ENCODE peak calls at places on chromosome 7, in six cellular contexts. One of them, this sample, is unnamed.

GRCh38 chr7:132836746-132837145 is 245.1 kb downstream of the CHCHD3 start:
- DNase-seq in AG10803: peak; percentile 25
- DNase-seq in endothelial cell: no peak
- DNase-seq in fibroblast of lung: peak; percentile 20
- DNase-seq in astrocyte of the cerebellum: no peak
- DNase-seq in osteoblast: peak; percentile 22
- DNase-seq in this sample: no peak

GRCh38 chr7:23277359-23277989 is 21.7 kb upstream of the MALSU1 start:
- DNase-seq in AG10803: peak; percentile 65
- DNase-seq in endothelial cell: peak; percentile 64
- DNase-seq in fibroblast of lung: peak; percentile 80
- DNase-seq in astrocyte of the cerebellum: peak; percentile 59
- DNase-seq in osteoblast: peak; percentile 80
- DNase-seq in this sample: peak; percentile 31

GRCh38 chr7:27165089-27165654 is at the start of gene HOXA9:
- DNase-seq in AG10803: peak; percentile 97
- DNase-seq in endothelial cell: no peak
- DNase-seq in fibroblast of lung: peak; percentile 75
- DNase-seq in astrocyte of the cerebellum: no peak
- DNase-seq in osteoblast: peak; percentile 99
- DNase-seq in this sample: peak; percentile 73

GRCh38 chr7:2477447-2478386 is 1.5 kb upstream of the GRIFIN start:
- DNase-seq in AG10803: peak; percentile 59
- DNase-seq in endothelial cell: peak; percentile 85
- DNase-seq in fibroblast of lung: peak; percentile 46
- DNase-seq in astrocyte of the cerebellum: no peak
- DNase-seq in osteoblast: peak; percentile 100
- DNase-seq in this sample: peak; percentile 76

GRCh38 chr7:4726051-4726450 is 44.0 kb downstream of the FOXK1 start:
- DNase-seq in AG10803: peak; percentile 16
- DNase-seq in endothelial cell: no peak
- DNase-seq in fibroblast of lung: no peak
- DNase-seq in astrocyte of the cerebellum: no peak
- DNase-seq in osteoblast: peak; percentile 73
- DNase-seq in this sample: no peak

GRCh38 chr7:150514748-150515222 is at the start of gene GIMAP7:
- DNase-seq in AG10803: no peak
- DNase-seq in endothelial cell: no peak
- DNase-seq in fibroblast of lung: no peak
- DNase-seq in astrocyte of the cerebellum: no peak
- DNase-seq in osteoblast: no peak
- DNase-seq in this sample: no peak

GRCh38 chr7:111853231-111853990 is 291.1 kb upstream of the IMMP2L start:
- DNase-seq in AG10803: peak; percentile 32
- DNase-seq in endothelial cell: no peak
- DNase-seq in fibroblast of lung: no peak
- DNase-seq in astrocyte of the cerebellum: no peak
- DNase-seq in osteoblast: no peak
- DNase-seq in this sample: no peak

GRCh38 chr7:98958968-98959367 is 80.6 kb downstream of the TRRAP start:
- DNase-seq in AG10803: no peak
- DNase-seq in endothelial cell: no peak
- DNase-seq in fibroblast of lung: no peak
- DNase-seq in astrocyte of the cerebellum: no peak
- DNase-seq in osteoblast: peak; percentile 29
- DNase-seq in this sample: no peak

GRCh38 chr7:107007004-107007891 is 37.3 kb upstream of the PRKAR2B start:
- DNase-seq in AG10803: no peak
- DNase-seq in endothelial cell: no peak
- DNase-seq in fibroblast of lung: no peak
- DNase-seq in astrocyte of the cerebellum: no peak
- DNase-seq in osteoblast: no peak
- DNase-seq in this sample: no peak

GRCh38 chr7:28163955-28164354 is 16.6 kb downstream of the JAZF1 start:
- DNase-seq in AG10803: peak; percentile 97
- DNase-seq in endothelial cell: no peak
- DNase-seq in fibroblast of lung: peak; percentile 99
- DNase-seq in astrocyte of the cerebellum: peak; percentile 68
- DNase-seq in osteoblast: no peak
- DNase-seq in this sample: no peak

GRCh38 chr7:84060760-84061261 is 133.8 kb downstream of the SEMA3A start:
- DNase-seq in AG10803: no peak
- DNase-seq in endothelial cell: no peak
- DNase-seq in fibroblast of lung: no peak
- DNase-seq in astrocyte of the cerebellum: no peak
- DNase-seq in osteoblast: peak; percentile 22
- DNase-seq in this sample: no peak

DNA sequence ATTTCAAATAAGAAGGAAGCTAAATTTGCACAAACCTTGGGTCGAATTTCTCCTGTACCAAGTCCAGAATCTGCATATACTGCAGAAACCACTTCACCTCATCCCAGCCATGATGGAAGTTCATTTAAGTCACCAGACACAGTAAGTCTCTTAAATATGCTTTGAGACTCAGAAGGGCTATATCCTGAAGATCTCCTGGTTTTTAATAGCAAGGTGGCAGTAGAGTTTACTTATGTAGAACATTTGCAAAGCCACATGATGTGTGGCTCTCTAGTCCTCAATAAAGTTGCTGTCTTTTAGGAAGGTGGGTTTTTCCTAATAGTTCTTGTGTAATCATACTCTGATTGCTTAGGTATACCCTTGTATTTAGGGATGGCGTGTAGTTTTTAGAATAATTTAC is 8.7 kb downstream of the DBF4 start:
- DNase-seq in AG10803: no peak
- DNase-seq in endothelial cell: no peak
- DNase-seq in fibroblast of lung: no peak
- DNase-seq in astrocyte of the cerebellum: no peak
- DNase-seq in osteoblast: no peak
- DNase-seq in this sample: no peak
- TF ChIP-seq CTCF in AG10803: no peak
- TF ChIP-seq CTCF in endothelial cell: no peak
- TF ChIP-seq CTCF in fibroblast of lung: no peak
- TF ChIP-seq CTCF in astrocyte of the cerebellum: no peak
- TF ChIP-seq CTCF in osteoblast: no peak
- TF ChIP-seq CTCF in this sample: no peak

DNA sequence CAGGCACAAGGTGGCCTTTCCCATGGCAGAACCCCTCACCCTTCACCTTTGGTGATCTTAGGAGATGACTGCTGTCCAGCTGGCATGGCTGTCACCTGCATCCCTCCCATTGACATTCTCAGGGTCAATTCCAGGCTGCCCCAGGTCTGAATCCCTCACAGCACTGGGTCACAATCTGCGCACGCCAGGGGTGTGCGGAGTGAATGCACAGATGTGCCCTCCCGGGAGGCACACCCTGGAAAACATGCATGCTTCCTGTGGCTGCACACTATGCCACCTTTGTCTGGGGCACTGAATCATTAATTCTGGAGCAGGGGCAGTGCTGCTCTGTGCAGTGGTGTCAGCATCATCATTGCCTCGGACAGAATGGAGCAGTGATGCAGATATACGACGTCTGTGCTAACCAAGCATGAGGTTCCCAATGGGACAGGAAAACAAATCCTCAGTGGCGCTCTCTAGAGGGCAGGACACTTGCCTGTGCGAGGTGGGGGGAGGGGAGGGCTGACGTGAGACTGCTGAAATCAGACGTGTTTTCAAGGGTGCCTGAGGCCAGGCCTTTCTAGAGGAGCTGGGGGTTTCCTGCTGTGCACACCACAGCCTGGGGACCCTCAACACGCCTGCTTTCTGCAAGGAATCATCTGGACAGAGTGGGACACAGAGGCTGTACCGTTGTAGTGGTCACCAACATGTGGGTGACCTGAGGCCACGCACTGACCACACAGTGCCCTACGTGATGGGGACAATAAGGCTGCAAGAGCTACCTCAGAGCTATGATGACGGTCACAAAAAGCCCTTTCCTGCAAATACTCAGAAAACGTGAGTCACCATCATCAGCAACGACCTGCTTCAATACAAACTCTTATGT is 77.9 kb downstream of the HIPK2 start:
- DNase-seq in AG10803: no peak
- DNase-seq in endothelial cell: no peak
- DNase-seq in fibroblast of lung: no peak
- DNase-seq in astrocyte of the cerebellum: no peak
- DNase-seq in osteoblast: peak; percentile 41
- DNase-seq in this sample: no peak
- TF ChIP-seq CTCF in AG10803: no peak
- TF ChIP-seq CTCF in endothelial cell: no peak
- TF ChIP-seq CTCF in fibroblast of lung: no peak
- TF ChIP-seq CTCF in astrocyte of the cerebellum: no peak
- TF ChIP-seq CTCF in osteoblast: no peak
- TF ChIP-seq CTCF in this sample: no peak

GRCh38 chr7:100418930-100419659 is 9.4 kb downstream of the ZCWPW1 start:
- DNase-seq in AG10803: peak; percentile 21
- DNase-seq in endothelial cell: no peak
- DNase-seq in fibroblast of lung: no peak
- DNase-seq in astrocyte of the cerebellum: no peak
- DNase-seq in osteoblast: no peak
- DNase-seq in this sample: no peak
- TF ChIP-seq CTCF in AG10803: no peak
- TF ChIP-seq CTCF in endothelial cell: no peak
- TF ChIP-seq CTCF in fibroblast of lung: no peak
- TF ChIP-seq CTCF in astrocyte of the cerebellum: no peak
- TF ChIP-seq CTCF in osteoblast: no peak
- TF ChIP-seq CTCF in this sample: no peak

DNA sequence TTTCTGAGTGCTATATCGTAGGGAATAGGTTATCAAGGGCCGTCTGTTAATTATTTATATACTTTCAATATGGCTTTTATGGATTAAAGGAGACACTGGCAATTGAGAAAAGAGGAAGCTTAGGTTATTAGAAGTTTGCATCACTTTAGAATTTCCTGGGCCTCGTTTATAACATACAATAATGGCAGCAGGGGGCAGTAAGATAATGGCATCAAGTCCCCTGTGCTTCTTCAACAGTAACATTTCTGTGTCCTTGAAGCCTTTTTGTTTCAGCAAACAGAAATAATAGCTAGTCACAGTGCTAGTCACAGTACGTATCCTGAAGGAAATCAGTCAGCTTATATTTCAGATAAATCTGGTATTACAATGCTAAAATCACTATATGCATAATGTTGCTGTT is 41.9 kb downstream of the SPAM1 start:
- DNase-seq in AG10803: no peak
- DNase-seq in endothelial cell: no peak
- DNase-seq in fibroblast of lung: peak; percentile 31
- DNase-seq in astrocyte of the cerebellum: no peak
- DNase-seq in osteoblast: no peak
- DNase-seq in this sample: no peak
- TF ChIP-seq CTCF in AG10803: no peak
- TF ChIP-seq CTCF in endothelial cell: no peak
- TF ChIP-seq CTCF in fibroblast of lung: no peak
- TF ChIP-seq CTCF in astrocyte of the cerebellum: peak; percentile 33
- TF ChIP-seq CTCF in osteoblast: no peak
- TF ChIP-seq CTCF in this sample: no peak

GRCh38 chr7:37918526-37918925 is 1.9 kb upstream of the SFRP4 start:
- DNase-seq in AG10803: no peak
- DNase-seq in endothelial cell: no peak
- DNase-seq in fibroblast of lung: no peak
- DNase-seq in astrocyte of the cerebellum: no peak
- DNase-seq in osteoblast: no peak
- DNase-seq in this sample: no peak

GRCh38 chr7:37921340-37921805 is 933 bp downstream of the EPDR1 start:
- DNase-seq in AG10803: peak; percentile 12
- DNase-seq in endothelial cell: peak; percentile 31
- DNase-seq in fibroblast of lung: no peak
- DNase-seq in astrocyte of the cerebellum: no peak
- DNase-seq in osteoblast: peak; percentile 48
- DNase-seq in this sample: no peak

GRCh38 chr7:37920305-37920618 is 178 bp upstream of the EPDR1 start:
- DNase-seq in AG10803: no peak
- DNase-seq in endothelial cell: no peak
- DNase-seq in fibroblast of lung: no peak
- DNase-seq in astrocyte of the cerebellum: no peak
- DNase-seq in osteoblast: no peak
- DNase-seq in this sample: no peak

GRCh38 chr7:37921876-37922275 is 1.4 kb downstream of the EPDR1 start:
- DNase-seq in AG10803: no peak
- DNase-seq in endothelial cell: no peak
- DNase-seq in fibroblast of lung: no peak
- DNase-seq in astrocyte of the cerebellum: no peak
- DNase-seq in osteoblast: no peak
- DNase-seq in this sample: no peak

GRCh38 chr7:37920619-37921339 is at the start of gene EPDR1:
- DNase-seq in AG10803: peak; percentile 29
- DNase-seq in endothelial cell: peak; percentile 65
- DNase-seq in fibroblast of lung: no peak
- DNase-seq in astrocyte of the cerebellum: no peak
- DNase-seq in osteoblast: peak; percentile 75
- DNase-seq in this sample: peak; percentile 61
- TF ChIP-seq CTCF in AG10803: no peak
- TF ChIP-seq CTCF in endothelial cell: peak; percentile 28
- TF ChIP-seq CTCF in fibroblast of lung: no peak
- TF ChIP-seq CTCF in astrocyte of the cerebellum: no peak
- TF ChIP-seq CTCF in osteoblast: peak; percentile 30
- TF ChIP-seq CTCF in this sample: no peak

GRCh38 chr7:100162874-100163533 is 4.5 kb upstream of the TRAPPC14 start:
- DNase-seq in AG10803: no peak
- DNase-seq in endothelial cell: no peak
- DNase-seq in fibroblast of lung: no peak
- DNase-seq in astrocyte of the cerebellum: no peak
- DNase-seq in osteoblast: no peak
- DNase-seq in this sample: no peak
- TF ChIP-seq CTCF in AG10803: no peak
- TF ChIP-seq CTCF in endothelial cell: no peak
- TF ChIP-seq CTCF in fibroblast of lung: no peak
- TF ChIP-seq CTCF in astrocyte of the cerebellum: no peak
- TF ChIP-seq CTCF in osteoblast: no peak
- TF ChIP-seq CTCF in this sample: no peak

GRCh38 chr7:116647861-116648260 is 24.1 kb upstream of the MET start:
- DNase-seq in AG10803: no peak
- DNase-seq in endothelial cell: no peak
- DNase-seq in fibroblast of lung: no peak
- DNase-seq in astrocyte of the cerebellum: no peak
- DNase-seq in osteoblast: no peak
- DNase-seq in this sample: no peak

GRCh38 chr7:116653646-116654045 is 18.4 kb upstream of the MET start:
- DNase-seq in AG10803: no peak
- DNase-seq in endothelial cell: no peak
- DNase-seq in fibroblast of lung: no peak
- DNase-seq in astrocyte of the cerebellum: no peak
- DNase-seq in osteoblast: no peak
- DNase-seq in this sample: no peak

GRCh38 chr7:116652793-116653192 is 19.2 kb upstream of the MET start:
- DNase-seq in AG10803: no peak
- DNase-seq in endothelial cell: no peak
- DNase-seq in fibroblast of lung: no peak
- DNase-seq in astrocyte of the cerebellum: no peak
- DNase-seq in osteoblast: no peak
- DNase-seq in this sample: no peak

GRCh38 chr7:116650436-116650835 is 21.6 kb upstream of the MET start:
- DNase-seq in AG10803: no peak
- DNase-seq in endothelial cell: no peak
- DNase-seq in fibroblast of lung: no peak
- DNase-seq in astrocyte of the cerebellum: no peak
- DNase-seq in osteoblast: no peak
- DNase-seq in this sample: no peak

GRCh38 chr7:116653204-116653603 is 18.8 kb upstream of the MET start:
- DNase-seq in AG10803: peak; percentile 69
- DNase-seq in endothelial cell: no peak
- DNase-seq in fibroblast of lung: peak; percentile 27
- DNase-seq in astrocyte of the cerebellum: peak; percentile 79
- DNase-seq in osteoblast: no peak
- DNase-seq in this sample: no peak
- TF ChIP-seq CTCF in AG10803: no peak
- TF ChIP-seq CTCF in endothelial cell: no peak
- TF ChIP-seq CTCF in fibroblast of lung: no peak
- TF ChIP-seq CTCF in astrocyte of the cerebellum: no peak
- TF ChIP-seq CTCF in osteoblast: no peak
- TF ChIP-seq CTCF in this sample: no peak